ENCODE peak calls at places on chromosome 18, in eight cellular contexts. M is A549, L is suprapubic skin, H is K562, Y is transverse colon, B is HepG2, S is ovary, O is stomach. C is an unnamed sample.

GRCh38 chr18:452801-453200 is 47.7 kb downstream of the COLEC12 start:
- DNase-seq in S (no peak), L (no peak), B (no peak), Y (no peak), H (no peak), M (no peak), O (no peak), C (no peak)

GRCh38 chr18:76562286-76562840 is 67.3 kb upstream of the ZNF516 start:
- DNase-seq in S (no peak), L (no peak), H (peak; percentile 14), O (no peak), B (no peak), M (no peak), Y (no peak), C (no peak)

GRCh38 chr18:11947214-11948119 is 33.8 kb upstream of the IMPA2 start:
- DNase-seq in B (peak; percentile 79), S (peak; percentile 92), H (peak; percentile 81), O (peak; percentile 96), L (peak; percentile 93), M (no peak), Y (peak; percentile 94), C (peak; percentile 93)

GRCh38 chr18:63173983-63174382 is 145.6 kb downstream of the BCL2 start:
- DNase-seq in B (no peak), Y (no peak), M (no peak), S (no peak), L (no peak), H (no peak), O (no peak), C (no peak)

GRCh38 chr18:76452357-76452756 is 42.7 kb downstream of the ZNF516 start:
- DNase-seq in L (no peak), S (no peak), B (no peak), H (no peak), Y (no peak), O (no peak), M (no peak), C (peak; percentile 20)

GRCh38 chr18:5891361-5892215 is 3.7 kb downstream of the TMEM200C start:
- DNase-seq in B (no peak), O (no peak), L (no peak), H (no peak), M (no peak), Y (no peak), S (no peak), C (peak; percentile 75)

GRCh38 chr18:77000527-77000926 is 132.1 kb downstream of the MBP start:
- DNase-seq in Y (peak; percentile 59), L (no peak), M (peak; percentile 23), O (peak; percentile 62), B (no peak), S (peak; percentile 74), H (peak; percentile 61), C (no peak)

GRCh38 chr18:62505669-62506494 is 16.9 kb upstream of the ZCCHC2 start:
- DNase-seq in H (no peak), S (no peak), L (no peak), O (no peak), Y (no peak), B (no peak), M (no peak), C (no peak)

GRCh38 chr18:13006731-13007550 is 15.8 kb downstream of the CEP192 start:
- DNase-seq in H (no peak), S (no peak), B (no peak), Y (no peak), L (no peak), O (no peak), M (no peak), C (no peak)

GRCh38 chr18:61606068-61606660 is 272.9 kb downstream of the CDH20 start:
- DNase-seq in Y (no peak), B (no peak), M (no peak), L (peak; percentile 70), O (no peak), S (no peak), H (no peak), C (peak; percentile 23)

GRCh38 chr18:33578371-33579146 is 540 bp downstream of the ASXL3 start:
- DNase-seq in H (no peak), L (no peak), O (peak; percentile 49), Y (peak; percentile 41), S (peak; percentile 81), M (no peak), B (peak; percentile 1), C (no peak)

GRCh38 chr18:4181882-4182568 is 273.1 kb downstream of the DLGAP1 start:
- DNase-seq in L (no peak), B (peak; percentile 51), Y (no peak), M (no peak), S (no peak), O (no peak), H (no peak), C (no peak)

GRCh38 chr18:57813245-57813644 is 10.1 kb upstream of the ATP8B1 start:
- DNase-seq in L (no peak), O (no peak), H (no peak), M (peak; percentile 44), B (peak; percentile 48), S (no peak), Y (no peak), C (no peak)

GRCh38 chr18:5456577-5457466 is 87.0 kb downstream of the EPB41L3 start:
- DNase-seq in L (no peak), M (no peak), B (peak; percentile 7), O (no peak), S (no peak), Y (no peak), H (no peak), C (no peak)

GRCh38 chr18:28834889-28835288 is 658.0 kb upstream of the CDH2 start:
- DNase-seq in B (no peak), L (no peak), S (no peak), M (peak; percentile 8), Y (no peak), H (no peak), O (no peak), C (no peak)

GRCh38 chr18:57901819-57902600 is 98.9 kb upstream of the ATP8B1 start:
- DNase-seq in H (no peak), L (no peak), O (peak; percentile 66), Y (peak; percentile 62), S (no peak), M (peak; percentile 80), B (peak; percentile 63), C (no peak)

DNA sequence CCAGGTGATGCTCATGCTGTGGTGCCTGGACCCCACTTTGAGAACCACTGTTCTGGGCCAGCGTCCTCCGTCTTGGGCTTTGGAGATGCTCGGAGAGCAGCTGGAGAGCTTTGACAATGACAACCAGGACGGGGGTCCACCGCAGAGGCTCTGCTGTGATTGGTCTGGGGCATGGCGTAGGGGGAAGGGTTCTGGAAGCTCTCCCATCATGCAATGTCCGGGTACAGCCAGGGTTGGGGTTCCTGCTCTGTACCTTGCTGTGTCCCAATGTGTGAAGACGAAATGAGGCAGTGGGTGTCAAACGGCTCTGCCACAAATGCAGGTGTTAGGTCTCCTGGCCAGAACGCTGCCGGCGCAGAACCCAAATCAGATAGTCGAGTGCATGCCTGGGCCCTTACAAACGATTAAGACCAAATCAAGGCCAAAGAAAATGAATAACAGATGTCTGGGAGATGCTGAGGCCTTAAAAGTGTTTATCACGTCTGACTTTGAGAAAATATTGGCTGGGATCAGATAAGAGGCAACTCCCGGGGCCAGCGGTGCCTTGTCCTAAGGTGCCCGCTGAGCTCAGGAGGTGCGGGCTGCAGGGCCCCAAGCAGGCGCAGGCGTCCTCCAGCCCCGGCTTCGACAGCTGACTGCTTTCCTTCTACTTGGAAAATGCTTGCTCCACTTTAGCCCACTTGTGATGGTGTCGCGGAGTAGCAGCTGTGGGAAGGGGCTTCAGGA is 117.2 kb downstream of the VAPA start:
- DNase-seq in B (no peak), S (no peak), M (no peak), L (no peak), H (no peak), Y (no peak), O (no peak), C (no peak)
- TF ChIP-seq EP300 in B (no peak), S (no peak), M (no peak), L (no peak), H (no peak), Y (no peak), O (no peak), C (no peak)

GRCh38 chr18:9992300-9992987 is 78.6 kb downstream of the VAPA start:
- DNase-seq in B (no peak), H (no peak), S (no peak), M (no peak), L (no peak), O (no peak), Y (no peak), C (no peak)

GRCh38 chr18:9992988-9993845 is 79.4 kb downstream of the VAPA start:
- DNase-seq in M (no peak), B (no peak), H (no peak), S (no peak), O (no peak), L (no peak), Y (no peak), C (no peak)

GRCh38 chr18:9996104-9996503 is 82.3 kb downstream of the VAPA start:
- DNase-seq in M (no peak), O (no peak), H (no peak), Y (no peak), S (no peak), B (no peak), L (no peak), C (no peak)

GRCh38 chr18:9994701-9995100 is 80.9 kb downstream of the VAPA start:
- DNase-seq in B (no peak), S (no peak), H (no peak), L (no peak), Y (no peak), M (no peak), O (no peak), C (no peak)

DNA sequence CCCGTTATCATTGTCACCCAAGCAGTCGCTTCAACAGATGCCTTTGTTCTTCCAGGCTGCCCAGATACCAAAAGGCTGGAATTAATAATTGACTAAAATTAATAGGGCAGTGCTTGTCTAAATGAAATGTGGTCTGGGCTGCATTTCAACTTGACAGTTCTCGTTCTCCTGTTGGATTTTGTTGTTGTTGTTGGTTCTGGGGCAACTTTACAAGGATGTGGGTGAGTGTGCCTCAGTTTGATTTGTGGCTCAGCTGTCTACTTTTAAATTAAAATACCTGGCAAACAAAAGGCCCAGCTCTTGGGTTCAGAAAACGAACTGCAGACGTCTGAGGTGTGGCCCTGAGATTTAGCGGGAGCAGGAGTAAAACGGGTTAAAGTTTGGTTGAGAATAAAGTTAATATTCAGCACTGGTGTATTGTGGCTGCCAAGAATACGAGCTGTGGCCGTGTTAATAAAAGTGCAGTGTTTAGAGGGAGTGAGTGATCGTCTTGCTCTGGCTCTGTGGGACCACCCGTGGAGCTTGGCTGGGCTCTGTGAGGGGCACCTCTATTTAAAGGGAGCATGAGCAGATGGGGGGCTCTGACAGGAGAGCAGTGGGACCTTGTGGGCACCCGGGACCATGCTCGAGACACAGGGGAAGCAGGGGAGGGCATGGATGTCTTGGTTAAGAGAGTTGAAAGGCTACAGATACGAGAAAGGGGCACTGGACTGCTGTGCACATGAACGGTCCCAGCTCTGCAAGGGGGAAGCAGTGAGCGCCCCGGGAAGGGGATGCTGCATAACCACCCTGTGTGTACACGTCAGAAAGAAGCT is 80.2 kb downstream of the VAPA start:
- DNase-seq in B (no peak), M (no peak), S (no peak), Y (no peak), L (no peak), O (no peak), H (no peak), C (no peak)
- TF ChIP-seq POLR2A in B (no peak), M (no peak), S (no peak), Y (no peak), L (no peak), O (no peak), H (no peak), C (no peak)

GRCh38 chr18:48933578-48934399 is 17.0 kb downstream of the SMAD7 start:
- DNase-seq in M (no peak), B (no peak), L (no peak), S (no peak), Y (no peak), O (peak; percentile 45), H (no peak), C (peak; percentile 83)
- TF ChIP-seq EP300 in M (no peak), B (no peak), L (no peak), S (no peak), Y (no peak), O (no peak), H (peak; percentile 80), C (no peak)

GRCh38 chr18:45967007-45967706 is at the start of gene EPG5:
- DNase-seq in L (peak; percentile 97), S (peak; percentile 95), Y (peak; percentile 97), B (peak; percentile 93), M (peak; percentile 74), O (peak; percentile 97), H (peak; percentile 91), C (peak; percentile 99)
- TF ChIP-seq POLR2A in L (peak; percentile 39), S (peak; percentile 29), Y (peak; percentile 52), B (peak; percentile 68), M (peak; percentile 48), O (no peak), H (peak; percentile 78), C (peak; percentile 87)

C was measured in upper lobe of left lung.